ENCODE peak calls at places on chromosomes 4 and X, in five cellular contexts. P is esophagus mucosa; A is left cardiac atrium; N is right cardiac atrium; D is stimulated activated naive B cell treated with anti-CD40 and anti-IgM and Interleukin-4, amounts not matched to agents 10 μg/mL and 1 μg/mL and 100 μg/mL, for 72 hours. H is an unnamed sample.

GRCh38 chr4:168537086-168537485 is 40.2 kb downstream of the PALLD start:
- ATAC-seq in D (no peak), A (no peak), P (no peak), N (no peak), H (no peak)

GRCh38 chrX:113315927-113316326 is 475.3 kb upstream of the AMOT start:
- ATAC-seq in A (no peak), D (no peak), N (no peak), P (no peak), H (no peak)

GRCh38 chr4:40200881-40201797 is 4.3 kb downstream of the RHOH start:
- ATAC-seq in D (peak), N (no peak), A (no peak), P (no peak), H (peak)

GRCh38 chrX:150364347-150365050 is 1.4 kb downstream of the MAMLD1 start:
- ATAC-seq in A (no peak), D (peak), P (peak), N (no peak), H (no peak)

GRCh38 chr4:165013691-165014090 is 18.1 kb upstream of the TRIM60 start:
- ATAC-seq in D (no peak), P (no peak), N (no peak), A (no peak), H (no peak)

GRCh38 chr4:26878729-26879415 is 18.2 kb downstream of the STIM2 start:
- ATAC-seq in A (no peak), P (peak), D (no peak), N (no peak), H (peak)

GRCh38 chr4:78764498-78764961 is 11.6 kb upstream of the BMP2K start:
- ATAC-seq in P (no peak), N (no peak), A (no peak), D (no peak), H (no peak)

GRCh38 chrX:143648705-143649104 is 12.8 kb upstream of the SLITRK4 start:
- ATAC-seq in N (no peak), D (no peak), A (no peak), P (no peak), H (no peak)

GRCh38 chr4:3270141-3270611 is 21.2 kb downstream of the MSANTD1 start:
- ATAC-seq in N (peak), P (no peak), A (peak), D (no peak), H (no peak)

GRCh38 chr4:68872442-68873217 is 56.8 kb downstream of the UGT2B10 start:
- ATAC-seq in N (no peak), P (no peak), A (no peak), D (no peak), H (no peak)

GRCh38 chrX:72685810-72686465 is 28.2 kb downstream of the PHKA1 start:
- ATAC-seq in D (no peak), N (no peak), P (peak), A (no peak), H (no peak)

GRCh38 chr4:15423285-15423711 is 4.5 kb upstream of the C1QTNF7 start:
- ATAC-seq in A (no peak), D (peak), N (no peak), P (no peak), H (peak)

GRCh38 chr4:26213317-26213716 is 107.5 kb upstream of the RBPJ start:
- ATAC-seq in P (no peak), D (no peak), N (no peak), A (no peak), H (no peak)

GRCh38 chrX:153526040-153526439 is 8.6 kb downstream of the ATP2B3 start:
- ATAC-seq in P (no peak), A (no peak), D (no peak), N (no peak), H (no peak)

GRCh38 chr4:107490116-107490515 is 229.9 kb downstream of the PAPSS1 start:
- ATAC-seq in A (no peak), P (no peak), N (no peak), D (no peak), H (no peak)

GRCh38 chrX:97609938-97610337 is 726.2 kb downstream of the RPA4 start:
- ATAC-seq in D (no peak), A (no peak), N (no peak), P (no peak), H (no peak)

GRCh38 chr4:175705407-175705806 is 106.7 kb downstream of the GPM6A start:
- ATAC-seq in D (no peak), P (no peak), N (peak), A (peak), H (no peak)

GRCh38 chrX:139691493-139691842 is 16.5 kb downstream of the MCF2 start:
- ATAC-seq in A (peak), P (no peak), D (no peak), N (no peak), H (no peak)

GRCh38 chrX:20116575-20117240 is at the start of gene MAP7D2:
- ATAC-seq in D (peak), N (no peak), A (peak), P (peak), H (no peak)

GRCh38 chr4:176150283-176150682 is 45.1 kb downstream of the SPATA4 start:
- ATAC-seq in A (no peak), N (no peak), P (no peak), D (no peak), H (no peak)

GRCh38 chrX:41184312-41184711 is 99.1 kb downstream of the USP9X start:
- ATAC-seq in A (no peak), P (no peak), D (peak), N (no peak), H (no peak)

GRCh38 chr4:184882276-184882675 is 56.5 kb upstream of the ACSL1 start:
- ATAC-seq in P (no peak), A (peak), D (no peak), N (no peak), H (no peak)

GRCh38 chrX:41481264-41482109 is 34.3 kb downstream of the NYX start:
- ATAC-seq in N (no peak), P (no peak), D (no peak), A (no peak), H (no peak)

GRCh38 chr4:69093681-69094080 is 2.6 kb upstream of the UGT2B7 start:
- ATAC-seq in A (no peak), P (no peak), D (no peak), N (no peak), H (no peak)

H was measured in activated T-helper 17 cell treated with anti-CD3 and anti-CD28 coated beads, Interleukin-2, amount 50 U/mL, for 72 hours.